ENCODE peak calls at places on chromosomes 4 and X, in ten cellular contexts. One of them, this sample, is unnamed.

GRCh38 chrX:108397627-108398392 is 40.4 kb downstream of the COL4A6 start:
- DNase-seq in body of pancreas: no peak
- DNase-seq in fibroblast of lung: peak
- DNase-seq in ovary: no peak
- DNase-seq in tibial nerve: no peak
- DNase-seq in GM23338: no peak
- DNase-seq in BE2C: no peak
- DNase-seq in A673: no peak
- DNase-seq in astrocyte of the spinal cord: no peak
- DNase-seq in kidney: no peak
- DNase-seq in this sample: peak

GRCh38 chr4:53307819-53308773 is 57.8 kb downstream of the SCFD2 start:
- DNase-seq in body of pancreas: no peak
- DNase-seq in GM23338: no peak
- DNase-seq in tibial nerve: no peak
- DNase-seq in fibroblast of lung: peak
- DNase-seq in kidney: no peak
- DNase-seq in ovary: no peak
- DNase-seq in BE2C: no peak
- DNase-seq in astrocyte of the spinal cord: no peak
- DNase-seq in A673: no peak
- DNase-seq in this sample: peak

GRCh38 chr4:100169796-100170485 is 20.3 kb downstream of the DDIT4L start:
- DNase-seq in ovary: no peak
- DNase-seq in BE2C: no peak
- DNase-seq in GM23338: no peak
- DNase-seq in tibial nerve: no peak
- DNase-seq in body of pancreas: no peak
- DNase-seq in fibroblast of lung: no peak
- DNase-seq in astrocyte of the spinal cord: no peak
- DNase-seq in A673: no peak
- DNase-seq in kidney: no peak
- DNase-seq in this sample: no peak

GRCh38 chrX:154748712-154749339 is 2.1 kb downstream of the GAB3 start:
- DNase-seq in A673: peak
- DNase-seq in GM23338: peak
- DNase-seq in fibroblast of lung: peak
- DNase-seq in kidney: no peak
- DNase-seq in tibial nerve: no peak
- DNase-seq in ovary: peak
- DNase-seq in BE2C: peak
- DNase-seq in astrocyte of the spinal cord: peak
- DNase-seq in body of pancreas: peak
- DNase-seq in this sample: peak

GRCh38 chr4:174828845-174829701 is at the start of gene GLRA3:
- DNase-seq in fibroblast of lung: peak
- DNase-seq in kidney: peak
- DNase-seq in GM23338: peak
- DNase-seq in body of pancreas: peak
- DNase-seq in A673: peak
- DNase-seq in tibial nerve: no peak
- DNase-seq in BE2C: peak
- DNase-seq in ovary: no peak
- DNase-seq in astrocyte of the spinal cord: peak
- DNase-seq in this sample: peak

GRCh38 chr4:23855912-23856605 is 33.8 kb downstream of the PPARGC1A start:
- DNase-seq in ovary: no peak
- DNase-seq in astrocyte of the spinal cord: peak
- DNase-seq in A673: no peak
- DNase-seq in BE2C: no peak
- DNase-seq in fibroblast of lung: peak
- DNase-seq in body of pancreas: no peak
- DNase-seq in kidney: no peak
- DNase-seq in tibial nerve: no peak
- DNase-seq in GM23338: no peak
- DNase-seq in this sample: no peak

GRCh38 chrX:13373027-13373806 is 53.4 kb upstream of the ATXN3L start:
- DNase-seq in ovary: no peak
- DNase-seq in A673: no peak
- DNase-seq in body of pancreas: no peak
- DNase-seq in kidney: no peak
- DNase-seq in astrocyte of the spinal cord: no peak
- DNase-seq in fibroblast of lung: no peak
- DNase-seq in tibial nerve: no peak
- DNase-seq in BE2C: no peak
- DNase-seq in GM23338: no peak
- DNase-seq in this sample: peak

GRCh38 chr4:71441186-71442169 is 102.7 kb downstream of the SLC4A4 start:
- DNase-seq in kidney: no peak
- DNase-seq in ovary: no peak
- DNase-seq in A673: no peak
- DNase-seq in tibial nerve: no peak
- DNase-seq in GM23338: no peak
- DNase-seq in body of pancreas: no peak
- DNase-seq in fibroblast of lung: no peak
- DNase-seq in astrocyte of the spinal cord: peak
- DNase-seq in BE2C: no peak
- DNase-seq in this sample: no peak

GRCh38 chr4:33825685-33826084 is 2418.6 kb downstream of the ARAP2 start:
- DNase-seq in fibroblast of lung: no peak
- DNase-seq in astrocyte of the spinal cord: no peak
- DNase-seq in body of pancreas: no peak
- DNase-seq in ovary: no peak
- DNase-seq in BE2C: no peak
- DNase-seq in GM23338: no peak
- DNase-seq in A673: no peak
- DNase-seq in kidney: no peak
- DNase-seq in tibial nerve: no peak
- DNase-seq in this sample: no peak

GRCh38 chr4:8746523-8747466 is 124.8 kb downstream of the HMX1 start:
- DNase-seq in astrocyte of the spinal cord: no peak
- DNase-seq in kidney: no peak
- DNase-seq in GM23338: no peak
- DNase-seq in BE2C: no peak
- DNase-seq in ovary: no peak
- DNase-seq in fibroblast of lung: no peak
- DNase-seq in body of pancreas: no peak
- DNase-seq in tibial nerve: peak
- DNase-seq in A673: no peak
- DNase-seq in this sample: no peak

GRCh38 chrX:39969826-39970569 is 127.8 kb downstream of the BCOR start:
- DNase-seq in fibroblast of lung: no peak
- DNase-seq in GM23338: no peak
- DNase-seq in astrocyte of the spinal cord: no peak
- DNase-seq in BE2C: no peak
- DNase-seq in ovary: no peak
- DNase-seq in body of pancreas: peak
- DNase-seq in A673: peak
- DNase-seq in tibial nerve: no peak
- DNase-seq in kidney: no peak
- DNase-seq in this sample: no peak

GRCh38 chr4:149095798-149096197 is 653.6 kb upstream of the NR3C2 start:
- DNase-seq in astrocyte of the spinal cord: peak
- DNase-seq in ovary: no peak
- DNase-seq in kidney: no peak
- DNase-seq in GM23338: no peak
- DNase-seq in BE2C: no peak
- DNase-seq in body of pancreas: no peak
- DNase-seq in tibial nerve: no peak
- DNase-seq in A673: no peak
- DNase-seq in fibroblast of lung: no peak
- DNase-seq in this sample: peak

GRCh38 chrX:21056636-21057035 is 317.6 kb upstream of the CNKSR2 start:
- DNase-seq in GM23338: no peak
- DNase-seq in body of pancreas: no peak
- DNase-seq in tibial nerve: no peak
- DNase-seq in kidney: no peak
- DNase-seq in BE2C: no peak
- DNase-seq in fibroblast of lung: peak
- DNase-seq in A673: no peak
- DNase-seq in ovary: no peak
- DNase-seq in astrocyte of the spinal cord: no peak
- DNase-seq in this sample: peak

GRCh38 chrX:153648358-153649177 is 1.6 kb downstream of the DUSP9 start:
- DNase-seq in ovary: no peak
- DNase-seq in astrocyte of the spinal cord: no peak
- DNase-seq in BE2C: no peak
- DNase-seq in body of pancreas: no peak
- DNase-seq in kidney: peak
- DNase-seq in fibroblast of lung: no peak
- DNase-seq in A673: no peak
- DNase-seq in GM23338: no peak
- DNase-seq in tibial nerve: no peak
- DNase-seq in this sample: no peak

GRCh38 chr4:21896767-21897166 is 51.8 kb downstream of the KCNIP4 start:
- DNase-seq in fibroblast of lung: no peak
- DNase-seq in ovary: no peak
- DNase-seq in astrocyte of the spinal cord: no peak
- DNase-seq in A673: no peak
- DNase-seq in body of pancreas: no peak
- DNase-seq in GM23338: no peak
- DNase-seq in tibial nerve: no peak
- DNase-seq in kidney: no peak
- DNase-seq in BE2C: no peak
- DNase-seq in this sample: no peak

GRCh38 chrX:19683817-19684216 is 168.5 kb upstream of the MAP3K15 start:
- DNase-seq in tibial nerve: no peak
- DNase-seq in GM23338: no peak
- DNase-seq in fibroblast of lung: no peak
- DNase-seq in kidney: no peak
- DNase-seq in astrocyte of the spinal cord: no peak
- DNase-seq in body of pancreas: no peak
- DNase-seq in ovary: no peak
- DNase-seq in BE2C: no peak
- DNase-seq in A673: no peak
- DNase-seq in this sample: no peak

GRCh38 chr4:168632246-168632832 is 135.5 kb downstream of the PALLD start:
- DNase-seq in BE2C: no peak
- DNase-seq in fibroblast of lung: no peak
- DNase-seq in GM23338: peak
- DNase-seq in body of pancreas: no peak
- DNase-seq in kidney: no peak
- DNase-seq in tibial nerve: no peak
- DNase-seq in A673: peak
- DNase-seq in ovary: no peak
- DNase-seq in astrocyte of the spinal cord: no peak
- DNase-seq in this sample: peak
- H3K4me3 ChIP-seq in BE2C: peak
- H3K4me3 ChIP-seq in fibroblast of lung: peak
- H3K4me3 ChIP-seq in GM23338: peak
- H3K4me3 ChIP-seq in body of pancreas: no peak
- H3K4me3 ChIP-seq in kidney: peak
- H3K4me3 ChIP-seq in tibial nerve: peak
- H3K4me3 ChIP-seq in A673: peak
- H3K4me3 ChIP-seq in ovary: peak
- H3K4me3 ChIP-seq in astrocyte of the spinal cord: peak
- H3K4me3 ChIP-seq in this sample: peak

DNA sequence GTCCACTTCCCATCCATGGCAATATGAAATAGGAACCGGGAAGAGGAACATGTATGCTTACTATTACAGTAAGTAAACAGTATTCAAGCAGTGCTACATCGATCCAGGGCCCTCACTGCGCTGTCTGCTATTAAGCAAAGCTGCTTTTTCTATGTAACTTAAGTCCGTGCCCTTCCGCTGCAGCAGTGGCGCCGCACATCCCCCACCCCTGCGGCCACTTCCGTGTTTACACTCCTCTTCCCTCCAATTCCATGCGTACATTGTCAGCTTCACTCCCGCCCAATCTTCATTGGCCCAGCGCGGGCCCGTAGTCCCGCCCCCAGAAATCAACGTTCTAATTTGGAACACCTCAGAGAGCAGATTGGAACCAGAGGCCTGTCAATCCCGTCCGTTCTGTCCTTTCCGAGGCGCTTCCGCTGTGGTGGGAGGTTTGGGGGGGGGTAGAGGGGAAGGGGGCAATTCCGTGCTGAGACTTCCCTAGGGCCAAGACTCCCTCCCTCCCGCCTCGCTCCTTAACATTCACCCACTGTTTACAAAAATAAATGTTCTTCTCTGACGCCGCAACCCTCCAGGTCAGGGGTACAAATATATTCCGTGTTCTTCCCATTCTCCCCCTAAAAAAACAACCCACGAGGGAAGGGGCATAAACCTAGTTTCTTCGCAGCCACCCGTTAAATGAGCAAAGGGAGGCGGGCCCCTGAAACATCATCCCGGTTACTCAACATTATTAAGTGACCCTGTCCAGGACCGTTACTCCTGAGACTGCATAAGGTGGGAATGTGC is 67.4 kb downstream of the NOCT start:
- DNase-seq in BE2C: peak
- DNase-seq in tibial nerve: peak
- DNase-seq in body of pancreas: peak
- DNase-seq in fibroblast of lung: peak
- DNase-seq in kidney: peak
- DNase-seq in A673: peak
- DNase-seq in ovary: peak
- DNase-seq in GM23338: peak
- DNase-seq in astrocyte of the spinal cord: peak
- DNase-seq in this sample: peak
- TF ChIP-seq CTCF in BE2C: no peak
- TF ChIP-seq CTCF in tibial nerve: no peak
- TF ChIP-seq CTCF in body of pancreas: no peak
- TF ChIP-seq CTCF in fibroblast of lung: no peak
- TF ChIP-seq CTCF in kidney: no peak
- TF ChIP-seq CTCF in A673: no peak
- TF ChIP-seq CTCF in ovary: no peak
- TF ChIP-seq CTCF in GM23338: no peak
- TF ChIP-seq CTCF in astrocyte of the spinal cord: no peak
- TF ChIP-seq CTCF in this sample: no peak

GRCh38 chr4:137961051-137961438 is 281.1 kb downstream of the SLC7A11 start:
- DNase-seq in A673: peak
- DNase-seq in body of pancreas: no peak
- DNase-seq in ovary: no peak
- DNase-seq in GM23338: no peak
- DNase-seq in BE2C: no peak
- DNase-seq in astrocyte of the spinal cord: no peak
- DNase-seq in tibial nerve: no peak
- DNase-seq in kidney: no peak
- DNase-seq in fibroblast of lung: peak
- DNase-seq in this sample: peak
- H3K4me3 ChIP-seq in A673: no peak
- H3K4me3 ChIP-seq in body of pancreas: no peak
- H3K4me3 ChIP-seq in ovary: no peak
- H3K4me3 ChIP-seq in GM23338: no peak
- H3K4me3 ChIP-seq in BE2C: no peak
- H3K4me3 ChIP-seq in astrocyte of the spinal cord: no peak
- H3K4me3 ChIP-seq in tibial nerve: no peak
- H3K4me3 ChIP-seq in kidney: no peak
- H3K4me3 ChIP-seq in fibroblast of lung: no peak
- H3K4me3 ChIP-seq in this sample: no peak

DNA sequence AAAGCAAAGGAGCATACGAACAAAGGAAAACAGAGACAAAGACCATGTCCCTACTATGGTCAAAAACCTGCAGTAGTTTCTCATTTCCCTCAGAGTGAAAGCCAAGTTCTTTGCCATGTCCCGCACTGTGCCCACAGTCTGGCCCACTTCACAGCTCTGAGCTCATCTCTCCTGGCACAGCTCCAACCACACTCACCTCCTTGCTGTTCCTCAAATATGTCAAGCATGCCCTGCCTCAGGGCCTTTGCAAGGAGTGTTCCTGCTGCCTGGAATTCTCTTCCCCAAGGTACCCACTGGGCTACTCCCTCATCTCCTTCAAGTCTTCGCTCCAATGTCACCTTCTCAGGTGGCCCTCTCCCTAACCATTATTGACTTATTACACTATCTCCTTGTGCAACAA is 72.1 kb downstream of the COX18 start:
- DNase-seq in A673: no peak
- DNase-seq in BE2C: no peak
- DNase-seq in tibial nerve: no peak
- DNase-seq in fibroblast of lung: no peak
- DNase-seq in body of pancreas: no peak
- DNase-seq in kidney: no peak
- DNase-seq in GM23338: no peak
- DNase-seq in ovary: no peak
- DNase-seq in astrocyte of the spinal cord: peak
- DNase-seq in this sample: peak
- TF ChIP-seq CTCF in A673: no peak
- TF ChIP-seq CTCF in BE2C: no peak
- TF ChIP-seq CTCF in tibial nerve: no peak
- TF ChIP-seq CTCF in fibroblast of lung: no peak
- TF ChIP-seq CTCF in body of pancreas: no peak
- TF ChIP-seq CTCF in kidney: no peak
- TF ChIP-seq CTCF in GM23338: no peak
- TF ChIP-seq CTCF in ovary: no peak
- TF ChIP-seq CTCF in astrocyte of the spinal cord: no peak
- TF ChIP-seq CTCF in this sample: no peak